ENCODE peak calls at places on chromosomes 1 and 21, in seven cellular contexts. One of them, this sample, is unnamed.
A peak's percentile ranks its signal among the peaks of the same experiment; 100 is the strongest.

GRCh38 chr1:116983112-116983511 is 18.4 kb upstream of the CD101 start:
- DNase-seq in hepatic stellate cell: no peak
- DNase-seq in amniotic stem cell: no peak
- DNase-seq in CD4-positive, alpha-beta T cell: no peak
- DNase-seq in A549: no peak
- DNase-seq in heart left ventricle: no peak
- DNase-seq in putamen: no peak
- DNase-seq in this sample: no peak

GRCh38 chr1:151062738-151063371 is 2.7 kb downstream of the MLLT11 start:
- DNase-seq in heart left ventricle: no peak
- DNase-seq in A549: peak; percentile 62
- DNase-seq in putamen: peak; percentile 44
- DNase-seq in amniotic stem cell: peak; percentile 74
- DNase-seq in hepatic stellate cell: peak; percentile 89
- DNase-seq in CD4-positive, alpha-beta T cell: no peak
- DNase-seq in this sample: peak; percentile 60

GRCh38 chr1:248807067-248807737 is 18.5 kb downstream of the SH3BP5L start:
- DNase-seq in putamen: peak; percentile 60
- DNase-seq in hepatic stellate cell: peak; percentile 56
- DNase-seq in heart left ventricle: peak; percentile 82
- DNase-seq in A549: peak; percentile 55
- DNase-seq in amniotic stem cell: no peak
- DNase-seq in CD4-positive, alpha-beta T cell: peak; percentile 43
- DNase-seq in this sample: peak; percentile 80

GRCh38 chr1:71350330-71350729 is 269.5 kb upstream of the ZRANB2 start:
- DNase-seq in hepatic stellate cell: no peak
- DNase-seq in heart left ventricle: no peak
- DNase-seq in A549: no peak
- DNase-seq in amniotic stem cell: no peak
- DNase-seq in CD4-positive, alpha-beta T cell: no peak
- DNase-seq in putamen: no peak
- DNase-seq in this sample: no peak

GRCh38 chr1:227306689-227307088 is 11.6 kb downstream of the CDC42BPA start:
- DNase-seq in putamen: no peak
- DNase-seq in CD4-positive, alpha-beta T cell: no peak
- DNase-seq in hepatic stellate cell: no peak
- DNase-seq in heart left ventricle: no peak
- DNase-seq in A549: no peak
- DNase-seq in amniotic stem cell: no peak
- DNase-seq in this sample: no peak

GRCh38 chr1:81506691-81507090 is 294.0 kb upstream of the ADGRL2 start:
- DNase-seq in CD4-positive, alpha-beta T cell: no peak
- DNase-seq in hepatic stellate cell: no peak
- DNase-seq in putamen: no peak
- DNase-seq in A549: no peak
- DNase-seq in heart left ventricle: no peak
- DNase-seq in amniotic stem cell: no peak
- DNase-seq in this sample: no peak

GRCh38 chr1:53468374-53468773 is 9.2 kb downstream of the DMRTB1 start:
- DNase-seq in A549: no peak
- DNase-seq in heart left ventricle: no peak
- DNase-seq in putamen: no peak
- DNase-seq in hepatic stellate cell: no peak
- DNase-seq in amniotic stem cell: no peak
- DNase-seq in CD4-positive, alpha-beta T cell: no peak
- DNase-seq in this sample: no peak

GRCh38 chr21:46184625-46185555 is 631 bp upstream of the SPATC1L start:
- DNase-seq in heart left ventricle: peak; percentile 92
- DNase-seq in A549: no peak
- DNase-seq in CD4-positive, alpha-beta T cell: peak; percentile 57
- DNase-seq in amniotic stem cell: peak; percentile 60
- DNase-seq in hepatic stellate cell: peak; percentile 65
- DNase-seq in putamen: peak; percentile 84
- DNase-seq in this sample: peak; percentile 88

GRCh38 chr21:34745557-34746255 is 76.9 kb downstream of the CLIC6 start:
- DNase-seq in amniotic stem cell: peak; percentile 70
- DNase-seq in heart left ventricle: peak; percentile 82
- DNase-seq in hepatic stellate cell: peak; percentile 85
- DNase-seq in putamen: peak; percentile 41
- DNase-seq in A549: peak; percentile 76
- DNase-seq in CD4-positive, alpha-beta T cell: peak; percentile 20
- DNase-seq in this sample: peak; percentile 63

GRCh38 chr21:17726047-17726446 is 93.1 kb downstream of the C21orf91 start:
- DNase-seq in amniotic stem cell: no peak
- DNase-seq in A549: peak; percentile 20
- DNase-seq in hepatic stellate cell: peak; percentile 20
- DNase-seq in heart left ventricle: no peak
- DNase-seq in CD4-positive, alpha-beta T cell: no peak
- DNase-seq in putamen: no peak
- DNase-seq in this sample: no peak

GRCh38 chr1:111008031-111008430 is 44.3 kb upstream of the LRIF1 start:
- DNase-seq in heart left ventricle: no peak
- DNase-seq in hepatic stellate cell: no peak
- DNase-seq in CD4-positive, alpha-beta T cell: no peak
- DNase-seq in A549: no peak
- DNase-seq in amniotic stem cell: no peak
- DNase-seq in putamen: no peak
- DNase-seq in this sample: no peak

GRCh38 chr1:68758666-68759209 is 261.9 kb upstream of the DEPDC1 start:
- DNase-seq in heart left ventricle: no peak
- DNase-seq in A549: no peak
- DNase-seq in hepatic stellate cell: no peak
- DNase-seq in CD4-positive, alpha-beta T cell: no peak
- DNase-seq in putamen: no peak
- DNase-seq in amniotic stem cell: no peak
- DNase-seq in this sample: no peak

GRCh38 chr1:88175631-88176226 is 508.3 kb upstream of the PKN2 start:
- DNase-seq in putamen: no peak
- DNase-seq in amniotic stem cell: no peak
- DNase-seq in CD4-positive, alpha-beta T cell: no peak
- DNase-seq in A549: peak; percentile 1
- DNase-seq in hepatic stellate cell: no peak
- DNase-seq in heart left ventricle: no peak
- DNase-seq in this sample: no peak

GRCh38 chr21:41482980-41483379 is 25.0 kb downstream of the TMPRSS2 start:
- DNase-seq in A549: no peak
- DNase-seq in putamen: no peak
- DNase-seq in CD4-positive, alpha-beta T cell: no peak
- DNase-seq in heart left ventricle: no peak
- DNase-seq in amniotic stem cell: no peak
- DNase-seq in hepatic stellate cell: no peak
- DNase-seq in this sample: no peak

GRCh38 chr1:154479764-154480421 is 22.1 kb upstream of the TDRD10 start:
- DNase-seq in heart left ventricle: no peak
- DNase-seq in CD4-positive, alpha-beta T cell: peak; percentile 23
- DNase-seq in A549: peak; percentile 86
- DNase-seq in amniotic stem cell: peak; percentile 43
- DNase-seq in hepatic stellate cell: peak; percentile 83
- DNase-seq in putamen: peak; percentile 89
- DNase-seq in this sample: peak; percentile 82

GRCh38 chr1:160550572-160551034 is 27.5 kb upstream of the SLAMF6 start:
- DNase-seq in heart left ventricle: no peak
- DNase-seq in CD4-positive, alpha-beta T cell: peak; percentile 55
- DNase-seq in A549: no peak
- DNase-seq in putamen: no peak
- DNase-seq in hepatic stellate cell: no peak
- DNase-seq in amniotic stem cell: no peak
- DNase-seq in this sample: no peak

GRCh38 chr1:115409853-115410150 is 71.8 kb upstream of the NGF start:
- DNase-seq in heart left ventricle: no peak
- DNase-seq in A549: no peak
- DNase-seq in putamen: no peak
- DNase-seq in amniotic stem cell: no peak
- DNase-seq in CD4-positive, alpha-beta T cell: no peak
- DNase-seq in hepatic stellate cell: no peak
- DNase-seq in this sample: no peak

GRCh38 chr21:17711896-17712295 is 99.2 kb upstream of the BTG3 start:
- DNase-seq in hepatic stellate cell: no peak
- DNase-seq in putamen: peak; percentile 19
- DNase-seq in heart left ventricle: no peak
- DNase-seq in A549: no peak
- DNase-seq in amniotic stem cell: no peak
- DNase-seq in CD4-positive, alpha-beta T cell: no peak
- DNase-seq in this sample: no peak

GRCh38 chr1:6958407-6958806 is 173.2 kb downstream of the CAMTA1 start:
- DNase-seq in CD4-positive, alpha-beta T cell: no peak
- DNase-seq in amniotic stem cell: no peak
- DNase-seq in A549: no peak
- DNase-seq in heart left ventricle: no peak
- DNase-seq in hepatic stellate cell: no peak
- DNase-seq in putamen: no peak
- DNase-seq in this sample: no peak

GRCh38 chr1:209041936-209042335 is 541.6 kb upstream of the CAMK1G start:
- DNase-seq in A549: no peak
- DNase-seq in amniotic stem cell: no peak
- DNase-seq in putamen: no peak
- DNase-seq in hepatic stellate cell: no peak
- DNase-seq in CD4-positive, alpha-beta T cell: no peak
- DNase-seq in heart left ventricle: no peak
- DNase-seq in this sample: no peak